ENCODE peak calls at places on chromosomes 3 and 15, in seven cellular contexts. N, J, V, X, O, G and K are unnamed samples.

GRCh38 chr3:7964899-7965298 is 536.7 kb upstream of the LMCD1 start:
- DNase-seq in N (no peak), J (no peak), V (no peak), X (no peak), O (no peak), G (peak; percentile 2), K (no peak)

GRCh38 chr3:4776980-4777581 is 202.2 kb upstream of the BHLHE40 start:
- DNase-seq in N (peak; percentile 26), J (no peak), V (no peak), X (no peak), O (peak; percentile 17), G (peak; percentile 31), K (no peak)

GRCh38 chr15:50257206-50257735 is 8.3 kb downstream of the HDC start:
- DNase-seq in N (no peak), J (no peak), V (no peak), X (no peak), O (no peak), G (no peak), K (no peak)

GRCh38 chr15:39242345-39242744 is 338.5 kb upstream of the THBS1 start:
- DNase-seq in N (no peak), J (no peak), V (no peak), X (no peak), O (peak; percentile 95), G (no peak), K (no peak)

GRCh38 chr3:60090536-60090935 is 1040.7 kb upstream of the CFAP20DC start:
- DNase-seq in N (no peak), J (no peak), V (no peak), X (no peak), O (no peak), G (no peak), K (no peak)

GRCh38 chr15:60257760-60258159 is 140.0 kb downstream of the ANXA2 start:
- DNase-seq in N (no peak), J (no peak), V (no peak), X (no peak), O (no peak), G (no peak), K (no peak)

GRCh38 chr3:107372506-107372905 is 4.7 kb upstream of the CCDC54 start:
- DNase-seq in N (no peak), J (no peak), V (no peak), X (no peak), O (no peak), G (no peak), K (no peak)

GRCh38 chr15:26702381-26702780 is 70.5 kb downstream of the GABRB3 start:
- DNase-seq in N (no peak), J (no peak), V (no peak), X (no peak), O (no peak), G (no peak), K (no peak)

GRCh38 chr15:77457619-77458265 is 37.1 kb downstream of the HMG20A start:
- DNase-seq in N (no peak), J (no peak), V (no peak), X (peak; percentile 21), O (peak; percentile 75), G (peak; percentile 38), K (no peak)

GRCh38 chr3:135349254-135349948 is 554.3 kb downstream of the EPHB1 start:
- DNase-seq in N (no peak), J (no peak), V (no peak), X (no peak), O (no peak), G (no peak), K (no peak)

GRCh38 chr3:107063351-107063750 is 313.9 kb upstream of the CCDC54 start:
- DNase-seq in N (no peak), J (no peak), V (no peak), X (no peak), O (peak; percentile 77), G (no peak), K (no peak)

GRCh38 chr3:102235679-102236078 is 199.1 kb upstream of the ZPLD1 start:
- DNase-seq in N (peak; percentile 37), J (no peak), V (no peak), X (peak; percentile 22), O (no peak), G (peak; percentile 49), K (peak; percentile 38)

GRCh38 chr3:196793224-196793623 is 53.6 kb downstream of the PAK2 start:
- DNase-seq in N (peak; percentile 94), J (no peak), V (no peak), X (no peak), O (peak; percentile 99), G (no peak), K (no peak)

GRCh38 chr3:193879099-193879863 is 256.7 kb upstream of the HES1 start:
- DNase-seq in N (no peak), J (no peak), V (no peak), X (peak; percentile 48), O (no peak), G (no peak), K (no peak)

GRCh38 chr3:127104586-127104985 is 88.3 kb upstream of the PRR23E start:
- DNase-seq in N (no peak), J (no peak), V (no peak), X (no peak), O (no peak), G (no peak), K (no peak)

GRCh38 chr15:43204016-43204901 is 16.6 kb downstream of the EPB42 start:
- DNase-seq in N (peak; percentile 46), J (no peak), V (no peak), X (peak; percentile 62), O (peak; percentile 65), G (peak; percentile 53), K (peak; percentile 44)

GRCh38 chr3:132659000-132659369 is 624 bp downstream of the ACAD11 start:
- DNase-seq in N (peak; percentile 46), J (no peak), V (no peak), X (no peak), O (no peak), G (no peak), K (no peak)

GRCh38 chr3:107240183-107241091 is 136.8 kb upstream of the CCDC54 start:
- DNase-seq in N (peak; percentile 79), J (peak; percentile 81), V (peak; percentile 68), X (peak; percentile 85), O (peak; percentile 69), G (peak; percentile 82), K (peak; percentile 58)

GRCh38 chr3:143139786-143140185 is 20.2 kb downstream of the CHST2 start:
- DNase-seq in N (peak; percentile 48), J (no peak), V (no peak), X (no peak), O (peak; percentile 46), G (no peak), K (no peak)

GRCh38 chr15:64211696-64212095 is 48.9 kb upstream of the PPIB start:
- DNase-seq in N (no peak), J (no peak), V (no peak), X (no peak), O (no peak), G (peak; percentile 25), K (no peak)

GRCh38 chr3:134473868-134474546 is 11.8 kb downstream of the ANAPC13 start:
- DNase-seq in N (peak; percentile 58), J (no peak), V (peak; percentile 50), X (peak; percentile 80), O (peak; percentile 79), G (peak; percentile 82), K (peak; percentile 65)

GRCh38 chr3:28856796-28857195 is 424.1 kb upstream of the RBMS3 start:
- DNase-seq in N (no peak), J (no peak), V (no peak), X (no peak), O (peak; percentile 4), G (peak; percentile 2), K (no peak)

GRCh38 chr3:52124126-52124525 is 30.1 kb downstream of the POC1A start:
- DNase-seq in N (no peak), J (peak; percentile 13), V (no peak), X (no peak), O (no peak), G (no peak), K (no peak)
- H3K27ac ChIP-seq in N (peak overlapping the region; percentile 30), J (no peak overlapping the region), V (no peak overlapping the region), X (no peak overlapping the region), O (no peak overlapping the region), G (no peak overlapping the region), K (no peak overlapping the region)

GRCh38 chr3:188690076-188690475 is 481.7 kb upstream of the TPRG1 start:
- DNase-seq in N (no peak), J (no peak), V (no peak), X (no peak), O (no peak), G (no peak), K (no peak)

GRCh38 chr3:188689101-188689574 is 482.6 kb upstream of the TPRG1 start:
- DNase-seq in N (no peak), J (no peak), V (no peak), X (no peak), O (peak; percentile 72), G (no peak), K (no peak)

GRCh38 chr3:188686319-188686718 is 485.5 kb upstream of the TPRG1 start:
- DNase-seq in N (no peak), J (no peak), V (no peak), X (no peak), O (no peak), G (no peak), K (no peak)

GRCh38 chr3:188685789-188686188 is 486.0 kb upstream of the TPRG1 start:
- DNase-seq in N (no peak), J (no peak), V (no peak), X (no peak), O (no peak), G (no peak), K (no peak)

DNA sequence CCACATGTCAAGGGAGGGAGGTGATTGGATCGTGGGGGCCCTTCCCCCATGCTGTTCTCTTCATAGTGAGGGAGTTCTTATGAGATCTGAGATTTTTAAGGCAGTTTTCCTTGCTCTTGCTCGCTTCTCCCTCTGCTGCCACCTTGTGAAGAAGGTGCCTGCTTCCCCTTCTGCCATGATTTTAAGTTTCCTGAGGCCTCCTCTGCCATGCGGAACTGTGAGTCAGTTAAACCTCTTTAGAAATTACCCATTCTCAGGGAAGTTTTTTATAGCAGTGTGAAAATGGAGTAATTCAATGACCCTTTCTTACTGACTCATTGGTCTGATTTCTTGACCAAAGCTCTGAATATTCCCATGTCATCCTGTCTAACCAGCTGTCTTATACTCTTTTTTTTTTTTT is 484.4 kb upstream of the TPRG1 start:
- DNase-seq in N (no peak), J (no peak), V (no peak), X (no peak), O (peak; percentile 87), G (no peak), K (no peak)
- H3K27ac ChIP-seq in N (no peak overlapping the region), J (no peak overlapping the region), V (no peak overlapping the region), X (no peak overlapping the region), O (no peak overlapping the region), G (no peak overlapping the region), K (no peak overlapping the region)

GRCh38 chr15:62327386-62327785 is 162.3 kb upstream of the C2CD4B start:
- DNase-seq in N (no peak), J (no peak), V (no peak), X (no peak), O (no peak), G (no peak), K (no peak)
- H3K27ac ChIP-seq in N (no peak overlapping the region), J (no peak overlapping the region), V (no peak overlapping the region), X (no peak overlapping the region), O (no peak overlapping the region), G (no peak overlapping the region), K (no peak overlapping the region)

GRCh38 chr15:71458089-71458660 is 342.9 kb downstream of the THSD4 start:
- DNase-seq in N (no peak), J (no peak), V (no peak), X (no peak), O (no peak), G (no peak), K (no peak)
- H3K27ac ChIP-seq in N (no peak overlapping the region), J (no peak overlapping the region), V (no peak overlapping the region), X (no peak overlapping the region), O (no peak overlapping the region), G (no peak overlapping the region), K (no peak overlapping the region)